ENCODE peak calls at places on chromosomes 7 and 10, in six cellular contexts. D is H54; I is NCI-H1092; P is OCI-M1; G is activated CD4-positive, alpha-beta T cell treated with anti-CD3 and anti-CD28 coated beads, Interleukin-2, amount 10 ng/mL, durations not matched to agents 7 days and 5 days; N is SHP77. X is an unnamed sample.

GRCh38 chr7:127794135-127794534 is 142.1 kb downstream of the SND1 start:
- DNase-seq in I (no peak), D (no peak), G (no peak), P (no peak), N (no peak), X (no peak)

GRCh38 chr7:107228291-107228690 is 59.5 kb downstream of the HBP1 start:
- DNase-seq in P (no peak), N (no peak), D (no peak), I (no peak), G (no peak), X (no peak)

GRCh38 chr10:51083280-51083986 is 9.1 kb downstream of the PRKG1 start:
- DNase-seq in P (peak), N (no peak), I (no peak), D (no peak), G (no peak), X (no peak)

GRCh38 chr10:11560076-11560709 is 51.3 kb downstream of the USP6NL start:
- DNase-seq in N (no peak), P (peak), D (no peak), I (no peak), G (no peak), X (no peak)

GRCh38 chr10:132564690-132565089 is 27.1 kb downstream of the INPP5A start:
- DNase-seq in P (no peak), D (no peak), G (no peak), I (no peak), N (no peak), X (no peak)

GRCh38 chr7:41629711-41630111 is 73.2 kb downstream of the INHBA start:
- DNase-seq in I (no peak), G (no peak), P (no peak), D (no peak), N (no peak), X (no peak)

GRCh38 chr10:95242581-95243317 is 48.1 kb downstream of the PDLIM1 start:
- DNase-seq in N (peak), I (no peak), P (peak), D (peak), G (peak), X (no peak)

GRCh38 chr7:132430863-132431822 is 145.1 kb downstream of the PLXNA4 start:
- DNase-seq in N (peak), D (peak), G (peak), I (no peak), P (peak), X (peak)

GRCh38 chr10:44576715-44577191 is 191.9 kb upstream of the CXCL12 start:
- DNase-seq in P (no peak), N (no peak), I (no peak), D (no peak), G (no peak), X (no peak)

GRCh38 chr10:116080553-116080952 is 192.5 kb downstream of the GFRA1 start:
- DNase-seq in P (no peak), G (no peak), I (no peak), N (no peak), D (peak), X (no peak)

GRCh38 chr10:101762736-101763135 is 13.2 kb downstream of the FGF8 start:
- DNase-seq in G (no peak), D (no peak), I (no peak), N (no peak), P (no peak), X (no peak)

GRCh38 chr10:63491558-63492316 is 26.0 kb upstream of the JMJD1C start:
- DNase-seq in I (no peak), P (peak), N (no peak), G (no peak), D (no peak), X (no peak)

GRCh38 chr10:91190876-91191580 is 29.4 kb upstream of the PCGF5 start:
- DNase-seq in N (no peak), G (no peak), D (no peak), P (peak), I (no peak), X (no peak)

GRCh38 chr7:28349637-28350036 is 62.7 kb upstream of the CREB5 start:
- DNase-seq in P (no peak), G (no peak), D (no peak), N (peak), I (no peak), X (no peak)

GRCh38 chr10:132577350-132578005 is 39.9 kb downstream of the INPP5A start:
- DNase-seq in D (no peak), G (no peak), N (no peak), I (no peak), P (peak), X (no peak)

GRCh38 chr7:42400373-42400772 is 163.4 kb upstream of the GLI3 start:
- DNase-seq in D (no peak), N (no peak), I (no peak), G (no peak), P (no peak), X (no peak)

GRCh38 chr10:97131702-97132101 is 54.1 kb downstream of the SLIT1 start:
- DNase-seq in G (no peak), N (no peak), P (no peak), I (peak), D (no peak), X (no peak)

GRCh38 chr10:33333260-33334169 is 952 bp downstream of the NRP1 start:
- DNase-seq in I (no peak), D (no peak), N (peak), G (peak), P (peak), X (peak)

GRCh38 chr10:27446091-27446918 is 57.8 kb upstream of the RAB18 start:
- DNase-seq in D (no peak), P (peak), I (no peak), N (no peak), G (no peak), X (peak)

GRCh38 chr7:117810642-117811512 is 62.4 kb downstream of the CTTNBP2 start:
- DNase-seq in P (no peak), I (no peak), N (no peak), G (no peak), D (no peak), X (no peak)

GRCh38 chr7:44461387-44461786 is 29.1 kb downstream of the NUDCD3 start:
- DNase-seq in I (no peak), P (no peak), G (peak), D (peak), N (no peak), X (peak)

GRCh38 chr10:118374404-118374803 is 32.3 kb upstream of the FAM204A start:
- DNase-seq in G (no peak), N (no peak), P (no peak), D (no peak), I (no peak), X (no peak)

GRCh38 chr10:18610517-18610916 is 40.9 kb downstream of the NSUN6 start:
- DNase-seq in N (peak), I (no peak), P (no peak), G (no peak), D (peak), X (no peak)

GRCh38 chr10:71666607-71667373 is 52.8 kb downstream of the C10orf105 start:
- DNase-seq in P (no peak), G (no peak), I (no peak), D (no peak), N (no peak), X (peak)

GRCh38 chr7:50197547-50197946 is 104.5 kb upstream of the ZPBP start:
- DNase-seq in D (no peak), G (no peak), I (no peak), P (no peak), N (peak), X (no peak)

GRCh38 chr10:110793128-110793812 is 78.5 kb upstream of the PDCD4 start:
- DNase-seq in N (no peak), D (no peak), G (no peak), P (no peak), I (peak), X (no peak)